ENCODE peak calls at places on chromosomes 7 and 10, in six cellular contexts. D is Calu3; O is activated CD4-positive, alpha-beta T cell treated with anti-CD3 and anti-CD28 coated beads for 24 hours; T is activated T-cell treated with anti-CD3 and anti-CD28 coated beads for 1 hour; B is midbrain; K is NCI-H774. A is an unnamed sample.

GRCh38 chr7:36896418-36896817 is 172.1 kb upstream of the AOAH start:
- DNase-seq in D (no peak), O (no peak), T (no peak), B (no peak), K (no peak), A (no peak)

GRCh38 chr7:106717997-106718871 is 57.3 kb upstream of the CCDC71L start:
- DNase-seq in D (peak; percentile 76), O (peak; percentile 79), T (peak; percentile 49), B (no peak), K (peak; percentile 84), A (no peak)

GRCh38 chr7:67553378-67553777 is 556.7 kb downstream of the TYW1 start:
- DNase-seq in D (no peak), O (no peak), T (no peak), B (no peak), K (no peak), A (no peak)

GRCh38 chr10:60714242-60714641 is 64.0 kb upstream of the CDK1 start:
- DNase-seq in D (no peak), O (no peak), T (no peak), B (no peak), K (no peak), A (no peak)

GRCh38 chr10:59177031-59177861 is 803 bp downstream of the PHYHIPL start:
- DNase-seq in D (peak; percentile 26), O (no peak), T (no peak), B (peak; percentile 81), K (peak; percentile 58), A (peak; percentile 85)

GRCh38 chr10:33523236-33523792 is 188.8 kb upstream of the NRP1 start:
- DNase-seq in D (no peak), O (no peak), T (no peak), B (no peak), K (no peak), A (no peak)

GRCh38 chr10:94631077-94631476 is 52.5 kb upstream of the CYP2C18 start:
- DNase-seq in D (no peak), O (no peak), T (no peak), B (no peak), K (no peak), A (no peak)

GRCh38 chr10:62613429-62613828 is 191.1 kb upstream of the ADO start:
- DNase-seq in D (no peak), O (no peak), T (no peak), B (no peak), K (no peak), A (no peak)

GRCh38 chr10:123796736-123797135 is 94.9 kb downstream of the CPXM2 start:
- DNase-seq in D (no peak), O (no peak), T (no peak), B (no peak), K (no peak), A (no peak)

GRCh38 chr7:5217396-5217795 is 27.4 kb downstream of the WIPI2 start:
- DNase-seq in D (no peak), O (no peak), T (no peak), B (no peak), K (no peak), A (no peak)

GRCh38 chr10:20254078-20254477 is 437.8 kb downstream of the PLXDC2 start:
- DNase-seq in D (no peak), O (no peak), T (no peak), B (peak; percentile 54), K (no peak), A (peak; percentile 31)

GRCh38 chr10:94383515-94383914 is 18.8 kb upstream of the TBC1D12 start:
- DNase-seq in D (no peak), O (no peak), T (no peak), B (no peak), K (no peak), A (no peak)

GRCh38 chr10:50417486-50417905 is 166.2 kb upstream of the ASAH2 start:
- DNase-seq in D (no peak), O (no peak), T (no peak), B (peak; percentile 63), K (no peak), A (peak; percentile 73)

GRCh38 chr10:85643839-85644525 is 722.6 kb downstream of the GRID1 start:
- DNase-seq in D (peak; percentile 52), O (no peak), T (no peak), B (no peak), K (no peak), A (no peak)

GRCh38 chr10:29621161-29621560 is 13.6 kb downstream of the SVIL start:
- DNase-seq in D (no peak), O (no peak), T (no peak), B (no peak), K (no peak), A (no peak)

A was measured in globus pallidus.